ENCODE peak calls at places on chromosome 12, in six cellular contexts. L is GM10248, R is GM13977, Q is uterus, O is cardiac muscle cell, T is right lobe of liver. P is an unnamed sample.

GRCh38 chr12:59459966-59460365 is 135.9 kb upstream of the SLC16A7 start:
- DNase-seq in L (no peak), T (no peak), Q (no peak), O (no peak), R (no peak), P (no peak)

GRCh38 chr12:1914116-1914911 is 4.1 kb downstream of the CACNA2D4 start:
- DNase-seq in O (no peak), R (peak; percentile 15), L (peak; percentile 6), T (no peak), Q (no peak), P (no peak)

GRCh38 chr12:109731806-109732205 is 18.2 kb downstream of the FAM222A start:
- DNase-seq in T (no peak), O (no peak), Q (no peak), L (no peak), R (no peak), P (peak; percentile 7)

GRCh38 chr12:124694250-124694649 is 126.8 kb upstream of the NCOR2 start:
- DNase-seq in T (no peak), R (peak; percentile 48), Q (no peak), O (no peak), L (no peak), P (no peak)

GRCh38 chr12:48917857-48918537 is 7.3 kb downstream of the FKBP11 start:
- DNase-seq in Q (no peak), L (no peak), R (no peak), T (no peak), O (no peak), P (no peak)

GRCh38 chr12:87778065-87778464 is 251.1 kb downstream of the C12orf50 start:
- DNase-seq in R (no peak), T (no peak), L (no peak), O (no peak), Q (no peak), P (no peak)

GRCh38 chr12:12266389-12266872 is 413 bp downstream of the LRP6 start:
- DNase-seq in Q (no peak), T (peak; percentile 29), L (peak; percentile 23), O (peak; percentile 51), R (no peak), P (no peak)

GRCh38 chr12:26833692-26834168 is 736 bp upstream of the ITPR2 start:
- DNase-seq in R (peak; percentile 65), O (peak; percentile 44), Q (peak; percentile 29), L (peak; percentile 63), T (peak; percentile 60), P (peak; percentile 38)

GRCh38 chr12:97837401-97837800 is 374.8 kb downstream of the RMST start:
- DNase-seq in R (no peak), L (no peak), Q (no peak), T (no peak), O (no peak), P (no peak)

GRCh38 chr12:110371408-110372055 is 32.0 kb downstream of the ANAPC7 start:
- DNase-seq in R (peak; percentile 71), O (no peak), T (no peak), Q (peak; percentile 44), L (peak; percentile 78), P (peak; percentile 78)

GRCh38 chr12:54415223-54415929 is 3.7 kb downstream of the ITGA5 start:
- DNase-seq in Q (no peak), O (no peak), R (no peak), T (peak; percentile 75), L (no peak), P (no peak)

GRCh38 chr12:122230798-122231197 is 4.9 kb upstream of the DIABLO start:
- DNase-seq in R (no peak), L (no peak), Q (no peak), T (no peak), O (no peak), P (no peak)

GRCh38 chr12:89326260-89327040 is 25.9 kb downstream of the DUSP6 start:
- DNase-seq in L (no peak), O (peak; percentile 94), Q (no peak), R (no peak), T (no peak), P (no peak)

GRCh38 chr12:57171668-57172067 is 24.2 kb upstream of the LRP1-AS start:
- DNase-seq in R (no peak), T (no peak), L (no peak), O (no peak), Q (peak; percentile 74), P (no peak)

GRCh38 chr12:1809606-1810140 is 10.7 kb upstream of the LRTM2 start:
- DNase-seq in R (no peak), O (no peak), Q (no peak), T (no peak), L (no peak), P (no peak)

GRCh38 chr12:70402597-70402996 is 36.5 kb downstream of the KCNMB4 start:
- DNase-seq in R (no peak), O (no peak), Q (no peak), T (no peak), L (no peak), P (no peak)

GRCh38 chr12:53345486-53346195 is 9.5 kb upstream of the SP7 start:
- DNase-seq in T (peak; percentile 42), L (no peak), O (no peak), R (no peak), Q (peak; percentile 42), P (no peak)
- TF ChIP-seq CTCF in T (no peak), L (no peak), O (no peak), R (no peak), Q (peak; percentile 3), P (no peak)

GRCh38 chr12:115926037-115926670 is 351.3 kb downstream of the MED13L start:
- DNase-seq in L (no peak), T (no peak), Q (no peak), O (no peak), R (no peak), P (no peak)

GRCh38 chr12:115918763-115919162 is 358.7 kb downstream of the MED13L start:
- DNase-seq in L (no peak), O (no peak), T (no peak), Q (no peak), R (no peak), P (no peak)

GRCh38 chr12:115923851-115924250 is 353.6 kb downstream of the MED13L start:
- DNase-seq in R (no peak), L (no peak), Q (no peak), O (no peak), T (no peak), P (no peak)

GRCh38 chr12:115920395-115921183 is 356.9 kb downstream of the MED13L start:
- DNase-seq in Q (no peak), T (no peak), R (no peak), O (no peak), L (no peak), P (no peak)

DNA sequence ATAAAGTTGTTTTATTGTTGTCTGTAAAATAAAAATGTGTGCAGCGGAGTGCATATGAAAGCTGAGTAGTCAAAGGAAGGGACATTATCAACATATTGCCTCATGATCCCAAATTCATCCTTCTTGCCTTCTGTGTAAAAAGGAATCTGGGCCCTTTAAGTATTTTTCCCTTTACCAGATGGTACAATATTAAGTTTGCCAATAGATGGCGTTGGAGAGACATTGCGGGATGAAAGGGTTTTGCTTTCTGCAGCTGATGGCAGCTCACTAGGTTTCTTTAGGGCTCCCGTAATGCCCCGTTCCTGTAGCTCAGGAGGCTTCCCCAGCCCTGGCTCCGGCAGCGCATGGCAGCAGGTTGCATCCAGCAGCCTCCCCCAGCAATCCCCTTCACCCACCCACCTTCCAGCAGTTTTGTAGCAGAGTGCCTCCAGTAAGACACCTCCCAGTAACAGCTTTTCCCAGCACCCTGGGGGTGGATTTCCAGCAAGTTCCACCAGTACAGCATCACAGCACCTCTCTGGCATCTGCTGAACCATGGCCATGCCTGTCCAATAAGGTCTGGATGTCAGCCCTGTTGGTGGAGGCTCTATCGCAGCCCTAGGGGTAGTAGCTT is 354.4 kb downstream of the MED13L start:
- DNase-seq in T (no peak), L (no peak), Q (no peak), O (no peak), R (peak; percentile 48), P (no peak)
- TF ChIP-seq CTCF in T (peak; percentile 52), L (no peak), Q (no peak), O (peak; percentile 16), R (peak; percentile 39), P (no peak)

GRCh38 chr12:126704609-126705008 is 1562.4 kb upstream of the TMEM132C start:
- DNase-seq in Q (no peak), R (no peak), L (no peak), O (no peak), T (no peak), P (no peak)
- TF ChIP-seq CTCF in Q (no peak), R (no peak), L (no peak), O (no peak), T (no peak), P (no peak)

GRCh38 chr12:50283230-50283923 is at the start of gene LIMA1:
- DNase-seq in L (peak; percentile 97), T (peak; percentile 93), R (peak; percentile 95), O (peak; percentile 93), Q (peak; percentile 91), P (peak; percentile 95)
- TF ChIP-seq CTCF in L (no peak), T (peak; percentile 39), R (peak; percentile 30), O (no peak), Q (peak; percentile 58), P (no peak)

GRCh38 chr12:91178139-91178561 is 4.5 kb downstream of the DCN start:
- DNase-seq in L (no peak), Q (peak; percentile 43), R (no peak), O (peak; percentile 18), T (no peak), P (no peak)
- TF ChIP-seq CTCF in L (peak; percentile 26), Q (peak; percentile 54), R (peak; percentile 38), O (peak; percentile 61), T (peak; percentile 45), P (no peak)

DNA sequence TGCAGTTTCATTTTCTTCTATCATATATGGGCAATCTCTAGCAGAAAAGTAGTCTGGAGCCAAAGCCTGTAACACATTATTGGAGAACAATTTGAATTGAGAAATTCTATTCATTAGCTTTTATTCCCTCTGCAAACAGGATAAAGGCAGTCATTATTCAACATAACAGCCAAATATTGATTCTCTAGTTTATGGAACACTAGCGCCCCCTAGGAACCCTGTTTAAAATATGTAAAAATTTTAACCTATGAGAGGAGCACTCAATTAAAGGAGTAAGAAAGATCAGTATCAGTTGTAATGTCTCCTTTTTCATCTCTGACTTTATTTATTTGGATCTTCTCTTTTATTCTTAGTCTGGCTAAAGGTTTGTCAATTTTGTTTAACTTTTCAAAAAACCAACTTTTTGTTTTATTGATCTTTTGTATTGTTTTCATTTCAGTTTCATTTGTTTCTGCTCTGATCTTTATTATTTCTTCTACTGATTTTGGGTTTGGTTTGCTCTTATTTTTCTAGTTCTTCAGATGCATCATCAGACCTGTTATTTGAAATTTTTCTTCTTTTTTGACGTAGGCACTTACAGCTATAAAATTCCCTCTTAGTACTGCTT is 4.8 kb upstream of the LMNTD1 start:
- DNase-seq in L (peak; percentile 10), T (no peak), Q (no peak), R (peak; percentile 12), O (peak; percentile 69), P (no peak)
- TF ChIP-seq CTCF in L (peak; percentile 15), T (peak; percentile 70), Q (no peak), R (peak; percentile 33), O (peak; percentile 43), P (no peak)

GRCh38 chr12:6696690-6697583 is 3.7 kb downstream of the PIANP start:
- DNase-seq in Q (no peak), R (peak; percentile 78), L (peak; percentile 63), O (no peak), T (no peak), P (peak; percentile 25)

GRCh38 chr12:6698352-6699046 is 2.1 kb downstream of the PIANP start:
- DNase-seq in L (no peak), O (no peak), T (no peak), Q (no peak), R (no peak), P (no peak)

GRCh38 chr12:6699259-6699988 is 1.2 kb downstream of the PIANP start:
- DNase-seq in L (no peak), Q (no peak), T (no peak), O (no peak), R (no peak), P (no peak)

GRCh38 chr12:6695313-6696045 is 5.1 kb downstream of the PIANP start:
- DNase-seq in T (no peak), L (no peak), R (no peak), Q (no peak), O (no peak), P (no peak)

GRCh38 chr12:6697584-6698351 is 2.8 kb downstream of the PIANP start:
- DNase-seq in R (peak; percentile 64), Q (no peak), T (peak; percentile 27), O (peak; percentile 40), L (peak; percentile 63), P (no peak)
- TF ChIP-seq CTCF in R (peak; percentile 56), Q (no peak), T (peak; percentile 37), O (peak; percentile 67), L (peak; percentile 56), P (no peak)